ENCODE peak calls at places on chromosomes 13 and 19, in nine cellular contexts. S is esophagus muscularis mucosa, T is testis, Q is right lobe of liver, J is breast epithelium, Z is gastrocnemius medialis, U is transverse colon, N is uterus, C is tibial nerve. X is an unnamed sample. For H3K36me3, the result is how much of the 10 kb centered on the place peaks cover.

GRCh38 chr19:15320118-15320517 is 12.2 kb downstream of the BRD4 start:
- DNase-seq in J (no peak), C (no peak), N (no peak), Z (no peak), S (no peak), U (no peak), T (no peak), Q (no peak), X (no peak)

GRCh38 chr13:69857188-69857821 is 250.3 kb upstream of the ATXN8OS start:
- DNase-seq in T (no peak), Q (no peak), S (no peak), C (no peak), N (no peak), J (no peak), Z (no peak), U (no peak), X (no peak)

GRCh38 chr13:41611385-41611784 is 154.0 kb downstream of the RGCC start:
- DNase-seq in Q (no peak), Z (no peak), U (no peak), N (no peak), S (no peak), C (no peak), T (no peak), J (no peak), X (no peak)

GRCh38 chr19:47019431-47020041 is at the start of gene NPAS1:
- DNase-seq in N (no peak), S (peak), Q (no peak), T (no peak), Z (no peak), J (no peak), U (no peak), C (no peak), X (no peak)

GRCh38 chr19:38255759-38256052 is 468 bp downstream of the PPP1R14A start:
- DNase-seq in S (no peak), Q (no peak), Z (no peak), C (no peak), U (no peak), N (no peak), T (no peak), J (no peak), X (no peak)

GRCh38 chr19:3653865-3654513 is 27.4 kb upstream of the CACTIN start:
- DNase-seq in N (no peak), C (no peak), U (no peak), S (no peak), Q (no peak), T (no peak), Z (no peak), J (no peak), X (no peak)

GRCh38 chr19:33064778-33065550 is at the start of gene RHPN2:
- DNase-seq in N (peak), C (peak), T (peak), S (no peak), Z (no peak), Q (peak), U (peak), J (no peak), X (peak)

GRCh38 chr13:52862358-52863206 is 14.1 kb upstream of the PCDH8 start:
- DNase-seq in T (peak), U (peak), N (no peak), J (no peak), C (no peak), Z (no peak), S (no peak), Q (no peak), X (no peak)

GRCh38 chr13:49314344-49314882 is 66.7 kb downstream of the CDADC1 start:
- DNase-seq in U (no peak), J (no peak), Z (no peak), Q (no peak), S (no peak), T (no peak), C (no peak), N (no peak), X (no peak)

GRCh38 chr13:108987488-108987887 is 358.1 kb downstream of the MYO16 start:
- DNase-seq in J (peak), C (no peak), T (no peak), U (no peak), Q (no peak), S (no peak), N (no peak), Z (no peak), X (no peak)

GRCh38 chr19:34712606-34713261 is 21.3 kb upstream of the ZNF181 start:
- DNase-seq in Q (peak), J (no peak), C (no peak), N (peak), U (peak), Z (peak), T (peak), S (no peak), X (no peak)

GRCh38 chr19:16200776-16201391 is 3.2 kb downstream of the AP1M1 start:
- DNase-seq in T (no peak), Q (no peak), Z (no peak), C (no peak), N (no peak), J (no peak), U (no peak), S (no peak), X (peak)

GRCh38 chr19:8702350-8702749 is 3.8 kb upstream of the ACTL9 start:
- DNase-seq in Z (no peak), N (no peak), S (no peak), T (no peak), J (no peak), U (no peak), Q (no peak), C (no peak), X (no peak)

GRCh38 chr13:71499944-71500514 is 367.0 kb downstream of the DACH1 start:
- DNase-seq in N (no peak), J (no peak), S (no peak), T (no peak), Q (no peak), C (no peak), Z (no peak), U (no peak), X (no peak)

DNA sequence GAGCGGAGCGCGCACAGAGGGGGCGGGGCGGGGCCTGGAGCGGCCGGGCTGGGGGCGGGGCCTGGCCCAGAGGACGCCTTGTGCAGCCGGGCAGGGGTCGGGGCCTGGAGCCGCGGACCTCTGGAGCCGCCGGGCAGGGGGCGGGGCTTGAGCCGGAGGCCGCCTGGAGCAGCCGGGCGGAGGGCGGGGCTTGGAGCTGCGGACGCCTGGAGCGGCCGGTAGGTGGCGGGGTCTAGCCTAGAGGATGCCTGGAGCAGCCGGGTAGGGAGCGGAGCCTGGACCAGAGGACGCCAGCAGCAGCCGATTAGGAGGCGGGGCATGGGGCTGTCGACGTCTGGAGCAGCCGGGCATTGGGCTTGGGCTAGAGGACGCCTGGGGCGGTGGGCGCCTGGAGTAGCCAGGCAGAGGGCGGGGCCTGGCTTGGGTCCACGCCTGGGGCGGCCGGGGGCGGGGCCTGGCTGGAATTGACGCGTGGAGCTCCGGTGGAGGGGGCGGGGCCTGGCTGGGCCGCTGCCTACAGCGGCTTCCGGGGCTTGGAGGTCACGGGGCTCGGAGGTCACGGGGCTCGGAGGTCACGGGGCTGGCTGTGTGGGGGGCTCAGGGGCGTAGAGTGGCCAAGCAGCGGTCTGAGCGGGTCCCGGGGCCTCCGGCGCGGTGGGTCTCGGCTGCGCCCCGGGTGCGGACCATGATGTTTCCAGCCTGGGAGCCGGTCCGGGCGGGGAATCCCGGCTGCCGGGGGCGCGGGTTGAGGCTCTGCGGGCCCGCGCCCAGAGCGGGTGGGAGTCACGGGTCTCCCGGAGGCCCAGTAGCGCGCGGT is at the start of gene ANKRD10:
- DNase-seq in Q (peak), S (peak), N (peak), J (peak), C (peak), Z (peak), T (peak), U (peak), X (peak)
- TF ChIP-seq POLR2A in Q (peak), S (peak), N (peak), J (peak), C (peak), Z (peak), T (no peak), U (peak), X (no peak)

GRCh38 chr13:113536461-113537110 is 46.1 kb upstream of the DCUN1D2 start:
- DNase-seq in T (peak), N (no peak), C (no peak), S (no peak), Q (peak), J (no peak), U (no peak), Z (no peak), X (no peak)

GRCh38 chr13:113537909-113538688 is 46.5 kb upstream of the TFDP1 start:
- DNase-seq in N (no peak), Q (no peak), U (no peak), J (no peak), Z (no peak), C (no peak), T (peak), S (no peak), X (peak)

GRCh38 chr13:113535381-113535781 is 44.9 kb upstream of the DCUN1D2 start:
- DNase-seq in S (no peak), J (no peak), Q (peak), C (no peak), U (peak), T (peak), N (no peak), Z (no peak), X (no peak)

GRCh38 chr13:113538689-113539058 is 45.9 kb upstream of the TFDP1 start:
- DNase-seq in U (no peak), Z (no peak), T (peak), S (no peak), C (no peak), Q (no peak), N (peak), J (no peak), X (no peak)

DNA sequence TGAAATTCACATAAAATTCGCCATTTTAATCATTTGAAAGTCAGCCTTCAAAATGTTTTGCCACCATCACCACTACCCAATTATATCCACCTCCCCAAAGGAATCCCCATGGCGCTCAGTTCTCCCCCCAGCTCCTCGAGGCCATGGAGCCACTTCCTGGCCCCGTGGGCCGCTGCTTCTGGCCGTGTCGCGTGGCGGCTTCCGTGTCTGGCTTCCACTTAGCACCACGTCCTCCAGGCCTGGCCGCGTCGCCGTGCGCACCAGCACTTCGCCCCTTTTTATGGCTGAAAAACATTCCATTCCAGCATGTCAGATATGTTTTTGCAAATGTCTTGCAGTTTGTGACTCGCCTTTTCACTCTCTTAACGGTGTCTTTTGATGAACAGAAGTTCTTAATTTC is 46.7 kb upstream of the DCUN1D2 start:
- DNase-seq in J (no peak), T (peak), Z (no peak), U (no peak), C (no peak), Q (no peak), N (no peak), S (no peak), X (peak)
- H3K36me3 ChIP-seq in J (under half), T (under half), Z (under half), U (under half), C (half or more), Q (under half), N (under half), S (under half), X (under half)

DNA sequence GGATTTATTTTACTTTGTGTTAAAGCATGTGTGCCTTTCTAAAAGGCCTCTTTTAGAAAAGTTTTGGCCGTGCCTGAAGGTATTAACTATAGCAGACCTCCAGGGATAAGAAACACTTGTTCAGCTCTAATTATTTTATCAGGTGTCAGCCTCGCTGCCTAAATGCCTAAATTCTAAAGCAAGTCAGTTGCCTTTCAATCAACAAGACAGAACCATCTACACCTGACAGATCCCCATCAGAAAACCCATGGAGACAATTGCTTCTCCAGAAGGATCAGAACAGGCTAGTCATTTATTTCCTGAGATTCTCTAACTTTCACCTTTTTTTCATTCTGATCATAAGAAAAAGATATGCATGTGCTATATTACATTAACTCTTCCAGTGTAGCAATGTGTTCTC is 171.4 kb upstream of the GPC6 start:
- DNase-seq in Z (no peak), Q (no peak), C (no peak), U (no peak), J (no peak), T (no peak), S (no peak), N (no peak), X (no peak)
- H3K27ac ChIP-seq in Z (no peak), Q (no peak), C (no peak), U (no peak), J (no peak), T (no peak), S (no peak), N (no peak), X (no peak)

GRCh38 chr13:106633321-106633720 is 65.4 kb upstream of the ARGLU1 start:
- DNase-seq in Z (no peak), J (no peak), S (no peak), T (no peak), N (no peak), Q (no peak), C (no peak), U (no peak), X (no peak)
- TF ChIP-seq POLR2A in Z (no peak), J (no peak), S (no peak), T (no peak), N (no peak), Q (no peak), C (no peak), U (no peak), X (no peak)

DNA sequence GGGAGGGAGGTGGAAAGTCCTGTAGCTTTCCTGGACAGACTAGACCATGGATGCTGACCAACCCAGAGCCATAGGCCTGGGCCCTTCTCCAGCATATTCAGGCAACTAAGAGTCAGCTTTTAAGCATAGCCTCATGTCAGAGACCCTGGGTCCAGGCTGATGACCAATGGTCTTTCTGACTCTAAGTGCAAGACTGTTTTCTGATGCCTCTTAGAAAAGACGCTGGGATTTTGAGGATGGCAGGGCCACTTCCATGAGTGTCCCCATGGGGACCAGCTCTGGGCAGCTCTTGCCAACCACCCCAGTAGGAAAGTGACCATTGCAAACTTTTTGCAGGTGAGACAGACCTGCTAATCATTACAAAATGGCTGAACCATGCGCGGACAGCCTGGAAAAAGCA is 135.6 kb upstream of the KL start:
- DNase-seq in T (no peak), S (no peak), Z (no peak), C (no peak), U (no peak), J (no peak), N (no peak), Q (no peak), X (no peak)
- H3K36me3 ChIP-seq in T (under half), S (under half), Z (under half), C (under half), U (under half), J (under half), N (under half), Q (under half), X (under half)

GRCh38 chr13:97295279-97296182 is 73.4 kb downstream of the MBNL2 start:
- DNase-seq in Z (no peak), T (no peak), C (no peak), U (no peak), Q (no peak), N (no peak), S (no peak), J (no peak), X (no peak)
- H3K27ac ChIP-seq in Z (no peak), T (no peak), C (no peak), U (peak), Q (peak), N (no peak), S (peak), J (no peak), X (peak)

GRCh38 chr13:30905932-30906383 is at the start of gene MEDAG:
- DNase-seq in J (peak), Q (no peak), C (peak), U (peak), T (peak), N (peak), S (peak), Z (peak), X (no peak)
- TF ChIP-seq POLR2A in J (no peak), Q (no peak), C (peak), U (no peak), T (no peak), N (no peak), S (no peak), Z (peak), X (no peak)

GRCh38 chr19:42272535-42272897 is 3.5 kb downstream of the CIC start:
- DNase-seq in J (peak), S (no peak), C (no peak), N (no peak), U (no peak), T (no peak), Q (no peak), Z (no peak), X (no peak)
- H3K36me3 ChIP-seq in J (under half), S (under half), C (under half), N (under half), U (under half), T (under half), Q (under half), Z (under half), X (under half)

GRCh38 chr19:2629491-2630351 is 72.8 kb downstream of the GNG7 start:
- DNase-seq in J (no peak), S (no peak), Z (no peak), C (no peak), N (no peak), U (no peak), Q (peak), T (no peak), X (no peak)

GRCh38 chr19:2628597-2628996 is 73.9 kb downstream of the GNG7 start:
- DNase-seq in U (no peak), S (no peak), Z (no peak), T (no peak), J (no peak), Q (no peak), N (no peak), C (no peak), X (no peak)

GRCh38 chr19:2627319-2627829 is 75.1 kb downstream of the GNG7 start:
- DNase-seq in J (peak), U (peak), N (peak), S (peak), Q (peak), Z (peak), T (peak), C (peak), X (peak)

GRCh38 chr19:2625434-2625833 is 77.1 kb downstream of the GNG7 start:
- DNase-seq in T (no peak), Q (peak), C (no peak), S (no peak), U (peak), J (no peak), N (no peak), Z (peak), X (peak)

DNA sequence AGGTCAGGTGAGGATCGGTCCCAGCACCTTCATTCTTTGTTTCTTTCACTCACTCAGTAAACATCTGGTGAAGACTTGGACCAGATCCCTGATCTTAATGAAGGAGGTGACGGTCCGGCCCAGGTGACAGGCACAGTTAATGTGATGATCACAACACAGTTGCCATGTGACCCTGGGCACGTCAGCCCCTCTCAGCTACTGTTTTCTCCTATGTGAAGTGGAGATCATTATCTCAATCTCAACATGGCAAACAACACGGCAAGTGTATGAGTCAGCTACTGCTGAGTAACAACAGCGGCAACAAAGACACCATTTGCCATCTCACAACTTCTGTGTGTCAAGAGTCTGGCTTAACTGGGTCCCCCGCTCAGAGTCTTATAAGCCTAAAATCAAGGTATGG is 74.6 kb downstream of the GNG7 start:
- DNase-seq in Z (no peak), U (no peak), J (no peak), C (no peak), S (no peak), N (no peak), Q (no peak), T (no peak), X (no peak)
- H3K27ac ChIP-seq in Z (peak), U (peak), J (peak), C (peak), S (peak), N (no peak), Q (peak), T (peak), X (peak)

GRCh38 chr19:39409207-39409885 is 2.7 kb downstream of the ZFP36 start:
- DNase-seq in U (peak), J (peak), Q (peak), N (peak), C (peak), T (peak), Z (peak), S (peak), X (peak)

GRCh38 chr19:39408392-39409206 is 2.0 kb downstream of the ZFP36 start:
- DNase-seq in J (peak), N (peak), U (peak), Z (peak), S (no peak), Q (peak), T (no peak), C (no peak), X (no peak)

GRCh38 chr19:39410620-39411005 is 1.9 kb upstream of the PLEKHG2 start:
- DNase-seq in C (no peak), J (no peak), U (peak), Q (no peak), S (no peak), Z (no peak), N (peak), T (no peak), X (no peak)

GRCh38 chr19:39411006-39411831 is 1.2 kb upstream of the PLEKHG2 start:
- DNase-seq in Z (peak), Q (peak), T (no peak), J (peak), N (peak), S (no peak), U (peak), C (no peak), X (peak)

DNA sequence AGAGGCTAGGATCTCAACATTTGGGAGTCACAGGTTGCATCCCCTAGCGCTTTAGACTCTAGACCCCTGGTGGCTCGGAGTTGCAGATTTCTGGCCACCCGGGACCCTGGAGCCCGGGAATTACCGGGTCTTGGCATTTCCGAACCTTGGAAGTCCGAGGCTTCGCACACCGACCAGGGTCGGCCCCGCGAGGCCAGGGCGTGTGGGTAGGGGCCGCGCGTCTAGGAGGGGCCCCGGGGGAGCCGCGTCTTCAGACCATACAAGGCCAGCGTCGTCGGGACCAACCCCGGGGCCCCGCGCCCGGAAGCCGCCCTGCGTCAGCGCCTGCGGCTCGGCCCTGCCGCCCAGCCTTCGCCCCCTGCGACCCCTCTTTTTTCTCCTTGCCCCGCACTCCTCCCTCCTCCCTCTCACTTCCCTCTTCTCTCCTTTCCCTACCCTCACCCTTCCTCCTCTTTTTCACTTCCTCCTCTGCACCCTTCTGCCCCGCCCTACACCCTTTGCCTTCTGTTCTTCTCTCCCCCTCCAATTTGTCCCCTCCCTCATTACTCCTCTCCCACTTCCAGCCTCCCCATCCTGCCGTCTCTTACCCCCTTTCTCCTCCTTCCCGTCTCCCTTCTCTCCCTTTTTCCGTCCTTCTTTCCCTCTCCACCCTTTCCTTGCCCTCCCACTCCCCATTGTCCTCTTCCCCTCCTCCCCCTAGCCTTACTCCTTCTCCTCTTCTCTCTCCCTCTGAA is 2.4 kb upstream of the PLEKHG2 start:
- DNase-seq in T (peak), J (peak), Z (peak), C (peak), U (peak), N (peak), Q (peak), S (no peak), X (peak)
- TF ChIP-seq POLR2A in T (no peak), J (peak), Z (no peak), C (peak), U (peak), N (peak), Q (peak), S (no peak), X (peak)